ENCODE peak calls at places on chromosome 11, in eight cellular contexts. H is lung, S is A549, V is foreskin fibroblast, K is body of pancreas, R is GM23338, I is HFFc6, Q is GM12878. X is an unnamed sample.

GRCh38 chr11:95886462-95886861 is 37.4 kb downstream of the MTMR2 start:
- DNase-seq in H (no peak), S (no peak), V (no peak), K (no peak), R (no peak), I (no peak), Q (no peak), X (no peak)

GRCh38 chr11:46291441-46292143 is 14.1 kb downstream of the CREB3L1 start:
- DNase-seq in H (no peak), S (no peak), V (peak; percentile 92), K (no peak), R (peak; percentile 46), I (peak; percentile 74), Q (no peak), X (no peak)

GRCh38 chr11:95363710-95364109 is 132.7 kb upstream of the SESN3 start:
- DNase-seq in H (no peak), S (no peak), V (no peak), K (no peak), R (peak; percentile 77), I (no peak), Q (no peak), X (no peak)

GRCh38 chr11:16126361-16126760 is 230.0 kb downstream of the SOX6 start:
- DNase-seq in H (no peak), S (no peak), V (no peak), K (no peak), R (no peak), I (no peak), Q (no peak), X (no peak)

GRCh38 chr11:27720277-27720830 is 20.1 kb upstream of the BDNF start:
- DNase-seq in H (no peak), S (peak; percentile 66), V (peak; percentile 71), K (no peak), R (peak; percentile 96), I (peak; percentile 39), Q (no peak), X (peak; percentile 72)

GRCh38 chr11:94826415-94826814 is 58.3 kb downstream of the AMOTL1 start:
- DNase-seq in H (no peak), S (no peak), V (no peak), K (no peak), R (peak; percentile 40), I (no peak), Q (no peak), X (no peak)

GRCh38 chr11:84437129-84438123 is 1151.3 kb upstream of the CCDC90B start:
- DNase-seq in H (no peak), S (peak; percentile 3), V (peak; percentile 0), K (peak; percentile 84), R (peak; percentile 95), I (no peak), Q (peak; percentile 3), X (no peak)

GRCh38 chr11:9172394-9172793 is 81.0 kb upstream of the SCUBE2 start:
- DNase-seq in H (no peak), S (no peak), V (no peak), K (no peak), R (no peak), I (no peak), Q (no peak), X (no peak)

GRCh38 chr11:123474994-123475393 is 44.9 kb downstream of the GRAMD1B start:
- DNase-seq in H (no peak), S (peak; percentile 51), V (peak; percentile 20), K (no peak), R (no peak), I (peak; percentile 54), Q (no peak), X (no peak)

GRCh38 chr11:92740251-92740650 is 229.2 kb upstream of the MTNR1B start:
- DNase-seq in H (no peak), S (no peak), V (no peak), K (no peak), R (no peak), I (no peak), Q (no peak), X (no peak)

DNA sequence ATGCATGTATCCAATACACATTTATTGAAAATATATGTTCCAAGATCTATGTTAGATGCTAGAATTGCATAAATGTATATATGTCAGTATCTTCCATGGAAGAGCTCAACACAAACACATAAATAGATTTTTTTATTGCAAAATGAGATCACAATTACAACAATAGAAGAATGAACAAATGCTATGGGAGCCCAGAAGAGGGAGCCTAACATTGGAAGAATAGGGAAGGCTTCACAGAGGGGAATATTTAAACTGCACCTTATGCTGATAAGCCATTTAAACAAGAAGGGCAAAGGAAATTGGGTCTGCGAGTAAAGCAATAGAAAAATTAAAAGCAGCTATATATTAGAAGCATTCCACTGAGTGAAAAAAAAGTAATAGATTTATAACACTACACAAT is 96.1 kb upstream of the LRRC55 start:
- DNase-seq in H (no peak), S (peak; percentile 16), V (peak; percentile 36), K (no peak), R (no peak), I (no peak), Q (no peak), X (no peak)
- TF ChIP-seq CTCF in H (no peak), S (no peak), V (peak; percentile 23), K (no peak), R (peak; percentile 4), I (peak; percentile 36), Q (no peak), X (no peak)

DNA sequence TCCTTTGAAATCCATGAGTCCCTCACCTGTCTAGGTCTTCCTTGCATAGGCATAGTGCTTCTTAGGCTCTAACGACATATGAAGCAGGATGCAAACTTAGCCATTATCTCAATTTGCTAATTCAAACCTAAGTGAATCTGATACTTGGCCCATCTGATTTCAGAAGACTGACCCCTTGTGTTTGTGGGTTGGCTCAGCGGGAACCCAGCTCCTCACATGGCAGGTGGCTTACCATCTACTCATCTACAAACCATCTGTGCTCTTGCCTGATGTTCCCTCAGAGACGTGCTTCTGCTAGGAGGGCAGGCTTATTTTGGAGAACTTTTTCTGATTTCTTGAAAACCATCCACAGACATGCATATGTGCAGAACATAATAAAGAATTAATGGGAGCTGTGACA is 15.2 kb downstream of the ELMOD1 start:
- DNase-seq in H (no peak), S (no peak), V (peak; percentile 8), K (no peak), R (peak; percentile 59), I (no peak), Q (no peak), X (no peak)
- TF ChIP-seq CTCF in H (no peak), S (no peak), V (no peak), K (no peak), R (peak; percentile 57), I (peak; percentile 6), Q (peak; percentile 2), X (no peak)

DNA sequence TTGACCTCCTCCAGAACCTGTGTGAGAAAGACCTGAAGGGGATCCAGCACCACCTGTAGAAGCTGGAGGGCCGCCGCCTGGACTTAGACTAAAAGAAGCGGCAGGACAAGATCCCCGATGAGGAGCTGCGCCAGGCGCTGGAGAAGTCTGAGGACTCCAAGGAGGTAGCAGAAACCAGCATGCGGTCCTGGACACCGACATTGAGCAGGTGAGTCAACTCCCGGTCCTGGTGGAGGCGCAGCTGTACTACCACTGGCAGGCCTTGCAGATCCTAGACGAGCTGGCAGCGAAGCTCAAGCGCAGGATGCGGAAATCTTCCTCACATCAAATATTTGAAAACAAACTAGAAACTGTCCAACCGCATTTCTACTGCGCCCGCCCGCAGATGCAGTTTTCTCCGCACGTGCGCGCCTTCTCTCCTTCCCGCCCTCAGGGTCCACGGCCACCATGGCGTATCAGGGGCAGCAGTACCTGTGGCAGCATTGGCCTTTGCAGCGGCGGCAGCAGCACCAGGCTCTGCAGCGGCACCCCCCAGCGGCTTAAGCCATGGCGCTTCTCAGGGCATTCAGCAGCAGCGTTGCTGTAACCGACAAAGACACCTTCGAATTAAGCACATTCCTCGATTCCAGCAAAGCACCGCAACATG is 10.2 kb downstream of the CLDN25 start:
- DNase-seq in H (no peak), S (no peak), V (no peak), K (no peak), R (no peak), I (no peak), Q (no peak), X (no peak)
- TF ChIP-seq CTCF in H (no peak), S (no peak), V (no peak), K (no peak), R (no peak), I (no peak), Q (no peak), X (no peak)

GRCh38 chr11:2312232-2313042 is 10.6 kb downstream of the TSPAN32 start:
- DNase-seq in H (no peak), S (no peak), V (peak; percentile 93), K (no peak), R (peak; percentile 42), I (peak; percentile 57), Q (no peak), X (no peak)
- TF ChIP-seq CTCF in H (no peak), S (no peak), V (no peak), K (no peak), R (peak; percentile 47), I (peak; percentile 37), Q (no peak), X (no peak)

DNA sequence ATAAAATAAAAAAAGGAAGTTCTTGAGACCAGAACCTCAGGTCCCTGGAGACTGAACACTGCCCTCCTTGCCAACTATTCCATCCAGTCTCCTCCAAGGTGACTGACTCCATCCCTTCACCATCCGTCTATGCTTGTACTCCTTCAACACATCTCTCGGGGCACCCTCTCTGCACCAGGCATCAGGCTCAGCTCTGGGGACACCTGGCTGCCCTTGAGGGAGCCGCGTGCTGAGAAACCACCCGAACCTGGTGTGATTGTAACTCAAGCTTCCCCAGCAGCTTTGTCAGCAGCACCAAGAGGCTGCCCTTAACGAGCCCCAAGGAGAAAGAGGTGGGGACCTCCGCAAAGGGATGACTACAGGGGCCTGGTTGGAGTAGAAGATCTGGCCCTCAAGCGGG is 1.7 kb downstream of the PTPN5 start:
- DNase-seq in H (no peak), S (no peak), V (no peak), K (no peak), R (no peak), I (no peak), Q (no peak), X (no peak)
- TF ChIP-seq CTCF in H (no peak), S (no peak), V (no peak), K (no peak), R (peak; percentile 20), I (no peak), Q (no peak), X (no peak)

GRCh38 chr11:60743058-60743457 is 13.6 kb upstream of the MS4A15 start:
- DNase-seq in H (no peak), S (no peak), V (no peak), K (no peak), R (peak; percentile 15), I (no peak), Q (no peak), X (no peak)
- TF ChIP-seq CTCF in H (no peak), S (no peak), V (no peak), K (no peak), R (peak; percentile 32), I (peak; percentile 19), Q (no peak), X (no peak)